ENCODE peak calls at places on chromosomes 2 and 18, in eight cellular contexts. W is left cardiac atrium; L is BJ; N is C1 segment of cervical spinal cord; O is H9; Z is CD4-positive, alpha-beta memory T cell; A is GF-D8; I is GM12891. F is an unnamed sample.

GRCh38 chr2:9473985-9474360 is 378 bp upstream of the IAH1 start:
- DNase-seq in W (peak), L (no peak), N (no peak), O (no peak), Z (peak), A (no peak), I (peak), F (peak)

GRCh38 chr2:128425731-128426620 is 107.3 kb upstream of the HS6ST1 start:
- DNase-seq in W (no peak), L (no peak), N (no peak), O (peak), Z (no peak), A (no peak), I (no peak), F (peak)

GRCh38 chr18:49656098-49656591 is 94.3 kb downstream of the LIPG start:
- DNase-seq in W (no peak), L (no peak), N (no peak), O (no peak), Z (no peak), A (no peak), I (no peak), F (no peak)

GRCh38 chr2:146451972-146452371 is 1392.9 kb upstream of the ACVR2A start:
- DNase-seq in W (no peak), L (no peak), N (no peak), O (no peak), Z (no peak), A (no peak), I (no peak), F (no peak)

GRCh38 chr2:6828299-6828584 is 37.5 kb downstream of the CMPK2 start:
- DNase-seq in W (no peak), L (peak), N (no peak), O (no peak), Z (peak), A (no peak), I (no peak), F (no peak)

GRCh38 chr2:25842155-25842554 is 36.1 kb downstream of the ASXL2 start:
- DNase-seq in W (no peak), L (no peak), N (no peak), O (no peak), Z (no peak), A (no peak), I (no peak), F (no peak)

GRCh38 chr2:102033028-102033749 is 41.4 kb downstream of the IL1R2 start:
- DNase-seq in W (peak), L (no peak), N (peak), O (no peak), Z (no peak), A (peak), I (no peak), F (peak)

GRCh38 chr2:238425979-238426567 is 654 bp upstream of the ASB1 start:
- DNase-seq in W (no peak), L (no peak), N (no peak), O (no peak), Z (no peak), A (no peak), I (no peak), F (no peak)

GRCh38 chr18:3747176-3747973 is 297.4 kb downstream of the TGIF1 start:
- DNase-seq in W (no peak), L (no peak), N (no peak), O (no peak), Z (no peak), A (no peak), I (no peak), F (no peak)

GRCh38 chr2:96952976-96953610 is 33.3 kb downstream of the FAM178B start:
- DNase-seq in W (no peak), L (no peak), N (no peak), O (no peak), Z (no peak), A (no peak), I (no peak), F (no peak)

GRCh38 chr2:62382757-62383156 is 123.2 kb downstream of the TMEM17 start:
- DNase-seq in W (no peak), L (peak), N (no peak), O (no peak), Z (no peak), A (no peak), I (no peak), F (no peak)

GRCh38 chr2:39524756-39525635 is 87.9 kb upstream of the MAP4K3 start:
- DNase-seq in W (no peak), L (no peak), N (no peak), O (no peak), Z (no peak), A (no peak), I (no peak), F (no peak)

GRCh38 chr2:134276381-134277172 is 22.7 kb downstream of the MGAT5 start:
- DNase-seq in W (no peak), L (no peak), N (no peak), O (no peak), Z (no peak), A (no peak), I (no peak), F (no peak)

GRCh38 chr18:3329871-3330270 is 67.9 kb downstream of the MYL12B start:
- DNase-seq in W (no peak), L (no peak), N (no peak), O (no peak), Z (no peak), A (no peak), I (no peak), F (no peak)

GRCh38 chr2:28633204-28633603 is 118.4 kb upstream of the PPP1CB start:
- DNase-seq in W (no peak), L (no peak), N (no peak), O (no peak), Z (no peak), A (no peak), I (no peak), F (no peak)

F was measured in lower lobe of right lung.